ENCODE peak calls at places on chromosomes 3 and 15, in seven cellular contexts. Y is progenitor cell of endocrine pancreas; R is RPMI8226; I is GM10248; F is B cell; Z is caudate nucleus; T is activated T-cell treated with anti-CD3 and anti-CD28 coated beads, Interleukin-2, amount 50 U/mL, for 72 hours. X is an unnamed sample.

GRCh38 chr3:54950391-54951003 is 22.6 kb upstream of the LRTM1 start:
- DNase-seq in Y (no peak), R (no peak), I (no peak), F (no peak), Z (no peak), T (no peak), X (no peak)

GRCh38 chr3:47163023-47163989 is 607 bp downstream of the SETD2 start:
- DNase-seq in Y (peak), R (peak), I (peak), F (peak), Z (peak), T (peak), X (no peak)

GRCh38 chr15:41648770-41649169 is 11.4 kb upstream of the MGA start:
- DNase-seq in Y (no peak), R (no peak), I (no peak), F (no peak), Z (no peak), T (no peak), X (no peak)

GRCh38 chr3:57803647-57804081 is 47.6 kb downstream of the SLMAP start:
- DNase-seq in Y (no peak), R (no peak), I (no peak), F (no peak), Z (no peak), T (no peak), X (peak)

GRCh38 chr3:12170207-12170606 is 11.5 kb upstream of the TIMP4 start:
- DNase-seq in Y (no peak), R (no peak), I (no peak), F (peak), Z (no peak), T (no peak), X (no peak)

GRCh38 chr3:38599886-38600285 is 49.6 kb downstream of the SCN5A start:
- DNase-seq in Y (no peak), R (no peak), I (no peak), F (no peak), Z (no peak), T (no peak), X (no peak)

GRCh38 chr15:47843124-47843663 is 125.9 kb downstream of the SEMA6D start:
- DNase-seq in Y (no peak), R (no peak), I (no peak), F (no peak), Z (no peak), T (no peak), X (no peak)

GRCh38 chr3:99505646-99506269 is 132.6 kb upstream of the COL8A1 start:
- DNase-seq in Y (no peak), R (no peak), I (peak), F (no peak), Z (no peak), T (peak), X (peak)

GRCh38 chr15:61051570-61052031 is 177.5 kb downstream of the RORA start:
- DNase-seq in Y (no peak), R (peak), I (no peak), F (no peak), Z (peak), T (no peak), X (peak)

GRCh38 chr3:65946438-65946837 is 92.3 kb downstream of the MAGI1 start:
- DNase-seq in Y (no peak), R (no peak), I (no peak), F (no peak), Z (no peak), T (no peak), X (no peak)

X was measured in AG04449.